ENCODE peak calls at places on chromosomes 1 and 21, in six cellular contexts. One of them, this sample, is unnamed.

GRCh38 chr21:20108976-20109375 is 889.2 kb upstream of the NCAM2 start:
- DNase-seq in nucleus accumbens: no peak
- DNase-seq in MCF 10A: no peak
- DNase-seq in mammary epithelial cell: no peak
- DNase-seq in NCI-H2081 treated with DMSO at 0.1 percent for 48 hours: no peak
- DNase-seq in stomach: no peak
- DNase-seq in this sample: no peak

GRCh38 chr1:244759158-244759557 is 76.3 kb upstream of the COX20 start:
- DNase-seq in nucleus accumbens: no peak
- DNase-seq in stomach: no peak
- DNase-seq in mammary epithelial cell: no peak
- DNase-seq in NCI-H2081 treated with DMSO at 0.1 percent for 48 hours: no peak
- DNase-seq in MCF 10A: no peak
- DNase-seq in this sample: no peak

GRCh38 chr1:94709891-94710581 is 110.1 kb upstream of the SLC44A3 start:
- DNase-seq in stomach: no peak
- DNase-seq in mammary epithelial cell: peak
- DNase-seq in nucleus accumbens: no peak
- DNase-seq in NCI-H2081 treated with DMSO at 0.1 percent for 48 hours: no peak
- DNase-seq in MCF 10A: no peak
- DNase-seq in this sample: no peak

GRCh38 chr1:177780096-177780700 is 189.7 kb downstream of the SEC16B start:
- DNase-seq in mammary epithelial cell: peak
- DNase-seq in NCI-H2081 treated with DMSO at 0.1 percent for 48 hours: peak
- DNase-seq in stomach: no peak
- DNase-seq in nucleus accumbens: no peak
- DNase-seq in MCF 10A: peak
- DNase-seq in this sample: no peak

GRCh38 chr1:37682334-37682987 is 9.9 kb upstream of the CDCA8 start:
- DNase-seq in mammary epithelial cell: peak
- DNase-seq in NCI-H2081 treated with DMSO at 0.1 percent for 48 hours: peak
- DNase-seq in MCF 10A: peak
- DNase-seq in nucleus accumbens: peak
- DNase-seq in stomach: peak
- DNase-seq in this sample: peak

GRCh38 chr1:56453016-56453721 is 126.2 kb downstream of the PLPP3 start:
- DNase-seq in NCI-H2081 treated with DMSO at 0.1 percent for 48 hours: no peak
- DNase-seq in nucleus accumbens: no peak
- DNase-seq in MCF 10A: no peak
- DNase-seq in stomach: no peak
- DNase-seq in mammary epithelial cell: no peak
- DNase-seq in this sample: peak

GRCh38 chr1:35097224-35097623 is 18.0 kb downstream of the ZMYM1 start:
- DNase-seq in stomach: no peak
- DNase-seq in MCF 10A: no peak
- DNase-seq in NCI-H2081 treated with DMSO at 0.1 percent for 48 hours: no peak
- DNase-seq in mammary epithelial cell: no peak
- DNase-seq in nucleus accumbens: no peak
- DNase-seq in this sample: no peak

GRCh38 chr1:8439015-8439702 is 121.2 kb downstream of the SLC45A1 start:
- DNase-seq in nucleus accumbens: no peak
- DNase-seq in NCI-H2081 treated with DMSO at 0.1 percent for 48 hours: peak
- DNase-seq in mammary epithelial cell: peak
- DNase-seq in MCF 10A: peak
- DNase-seq in stomach: peak
- DNase-seq in this sample: peak

GRCh38 chr21:46172863-46173528 is 11.3 kb downstream of the SPATC1L start:
- DNase-seq in MCF 10A: no peak
- DNase-seq in stomach: no peak
- DNase-seq in mammary epithelial cell: no peak
- DNase-seq in nucleus accumbens: no peak
- DNase-seq in NCI-H2081 treated with DMSO at 0.1 percent for 48 hours: no peak
- DNase-seq in this sample: peak

GRCh38 chr21:44509539-44509938 is 30.5 kb downstream of the KRTAP10-1 start:
- DNase-seq in mammary epithelial cell: peak
- DNase-seq in MCF 10A: peak
- DNase-seq in NCI-H2081 treated with DMSO at 0.1 percent for 48 hours: peak
- DNase-seq in nucleus accumbens: no peak
- DNase-seq in stomach: peak
- DNase-seq in this sample: no peak

GRCh38 chr1:6100801-6101783 is 55.4 kb downstream of the KCNAB2 start:
- DNase-seq in NCI-H2081 treated with DMSO at 0.1 percent for 48 hours: no peak
- DNase-seq in mammary epithelial cell: no peak
- DNase-seq in nucleus accumbens: no peak
- DNase-seq in stomach: no peak
- DNase-seq in MCF 10A: no peak
- DNase-seq in this sample: peak